ENCODE peak calls at places on chromosomes 3 and 15, in four cellular contexts. Q is progenitor cell of endocrine pancreas, C is RWPE1, R is B cell. B is an unnamed sample.
A peak's percentile ranks its signal among the peaks of the same experiment; 100 is the strongest.

GRCh38 chr3:169581633-169582032 is 81.9 kb downstream of the MECOM start:
- DNase-seq in Q (no peak), R (no peak), C (peak; percentile 4), B (no peak)

GRCh38 chr3:148006508-148006907 is 597.3 kb downstream of the ZIC1 start:
- DNase-seq in Q (no peak), C (no peak), R (no peak), B (no peak)

GRCh38 chr3:173502983-173503568 is 105.5 kb downstream of the NLGN1 start:
- DNase-seq in R (no peak), C (no peak), Q (no peak), B (no peak)

GRCh38 chr3:4492240-4493007 is 724 bp upstream of the ITPR1 start:
- DNase-seq in R (no peak), Q (peak; percentile 25), C (peak; percentile 46), B (no peak)

GRCh38 chr15:90059208-90059985 is 42.9 kb downstream of the IDH2 start:
- DNase-seq in R (peak; percentile 81), Q (no peak), C (no peak), B (no peak)

GRCh38 chr15:62895905-62896316 is 146.6 kb upstream of the TPM1 start:
- DNase-seq in Q (no peak), R (no peak), C (peak; percentile 59), B (no peak)

GRCh38 chr3:187076297-187076696 is 63.0 kb downstream of the RPL39L start:
- DNase-seq in R (no peak), Q (no peak), C (no peak), B (no peak)

GRCh38 chr3:131699001-131699400 is 196.2 kb upstream of the MRPL3 start:
- DNase-seq in C (no peak), Q (no peak), R (no peak), B (no peak)

GRCh38 chr3:126083511-126083912 is 412 bp downstream of the SLC41A3 start:
- DNase-seq in Q (peak; percentile 44), R (no peak), C (peak; percentile 49), B (peak; percentile 44)

GRCh38 chr15:89088605-89089315 is 504 bp downstream of the ABHD2 start:
- DNase-seq in C (no peak), R (no peak), Q (peak; percentile 14), B (no peak)

GRCh38 chr3:53103566-53104296 is 26.5 kb downstream of the RFT1 start:
- DNase-seq in Q (no peak), R (no peak), C (no peak), B (no peak)

GRCh38 chr3:64616953-64617352 is 70.8 kb downstream of the ADAMTS9 start:
- DNase-seq in C (no peak), Q (no peak), R (no peak), B (no peak)

DNA sequence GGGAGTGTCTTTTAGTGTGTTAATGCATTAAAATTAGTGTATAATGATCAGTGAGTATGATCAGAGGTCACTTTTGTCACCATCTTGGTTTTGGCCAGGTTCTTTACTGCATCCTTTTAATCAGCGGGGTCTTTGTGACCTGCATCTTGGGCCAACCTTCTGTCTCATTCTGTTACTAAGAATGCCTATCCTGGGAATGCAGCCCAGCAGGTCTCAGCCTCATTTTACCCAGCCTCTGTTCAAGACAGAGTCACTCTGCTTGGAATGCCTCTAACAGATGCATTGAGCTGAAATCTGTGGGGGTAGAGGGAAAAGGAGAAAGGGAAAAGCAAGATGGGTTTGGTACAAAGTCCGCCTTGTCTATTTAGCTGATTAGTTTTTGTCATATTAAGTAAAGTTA is 5.3 kb upstream of the BLOC1S6 start:
- DNase-seq in Q (no peak), R (no peak), C (no peak), B (no peak)
- TF ChIP-seq CTCF in Q (no peak), R (no peak), C (no peak), B (no peak)

GRCh38 chr15:71755571-71755970 is 54.8 kb upstream of the NR2E3 start:
- DNase-seq in C (no peak), Q (no peak), R (no peak), B (no peak)

GRCh38 chr15:71758716-71759115 is 51.6 kb upstream of the NR2E3 start:
- DNase-seq in R (no peak), Q (no peak), C (no peak), B (no peak)

GRCh38 chr15:71756574-71757352 is 53.6 kb upstream of the NR2E3 start:
- DNase-seq in Q (no peak), R (no peak), C (no peak), B (no peak)

GRCh38 chr15:71755092-71755491 is 55.3 kb upstream of the NR2E3 start:
- DNase-seq in R (no peak), Q (no peak), C (no peak), B (no peak)

DNA sequence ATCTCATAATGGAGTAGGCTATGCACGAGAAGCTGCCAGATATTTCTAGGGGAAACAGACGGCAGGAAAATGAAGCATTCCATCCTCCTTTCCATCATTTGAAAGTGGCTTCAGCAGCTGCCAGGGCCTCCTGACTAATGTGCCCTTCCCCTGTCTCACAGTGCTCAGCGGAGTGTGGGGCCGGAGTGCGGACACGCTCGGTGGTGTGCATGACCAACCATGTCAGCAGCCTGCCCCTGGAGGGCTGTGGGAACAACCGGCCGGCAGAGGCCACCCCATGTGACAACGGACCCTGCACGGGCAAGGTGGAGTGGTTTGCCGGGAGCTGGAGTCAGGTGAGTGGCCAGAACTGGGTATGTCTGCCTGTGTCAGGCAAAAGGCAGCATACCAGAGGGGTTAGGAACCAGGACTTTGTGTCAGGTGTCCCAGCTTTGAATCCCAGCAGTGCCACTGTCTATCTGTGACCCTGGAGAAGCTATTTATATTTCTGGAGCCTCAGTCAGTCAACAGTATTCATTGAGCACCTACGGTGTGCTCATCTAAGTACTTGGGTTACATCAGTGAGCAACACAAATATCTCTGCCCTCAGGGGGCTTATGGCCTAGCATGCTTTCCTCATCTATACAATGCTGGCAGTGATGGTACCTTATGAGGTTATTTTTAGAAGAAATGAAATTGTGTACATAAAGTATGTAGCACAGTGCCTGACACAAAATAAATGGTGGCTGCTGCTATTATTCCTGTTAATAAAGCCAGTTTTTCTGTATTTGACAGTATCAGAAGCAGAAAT is 52.4 kb upstream of the NR2E3 start:
- DNase-seq in C (no peak), R (no peak), Q (no peak), B (no peak)
- TF ChIP-seq CTCF in C (no peak), R (no peak), Q (no peak), B (no peak)

GRCh38 chr3:124619887-124620599 is 110.2 kb upstream of the UMPS start:
- DNase-seq in R (no peak), C (no peak), Q (no peak), B (no peak)

GRCh38 chr3:124625084-124625483 is 105.2 kb upstream of the UMPS start:
- DNase-seq in C (no peak), R (no peak), Q (no peak), B (no peak)

GRCh38 chr3:124621498-124621897 is 108.8 kb upstream of the UMPS start:
- DNase-seq in Q (no peak), R (no peak), C (no peak), B (no peak)

GRCh38 chr3:124617177-124617576 is 113.1 kb upstream of the UMPS start:
- DNase-seq in R (no peak), Q (no peak), C (no peak), B (no peak)

DNA sequence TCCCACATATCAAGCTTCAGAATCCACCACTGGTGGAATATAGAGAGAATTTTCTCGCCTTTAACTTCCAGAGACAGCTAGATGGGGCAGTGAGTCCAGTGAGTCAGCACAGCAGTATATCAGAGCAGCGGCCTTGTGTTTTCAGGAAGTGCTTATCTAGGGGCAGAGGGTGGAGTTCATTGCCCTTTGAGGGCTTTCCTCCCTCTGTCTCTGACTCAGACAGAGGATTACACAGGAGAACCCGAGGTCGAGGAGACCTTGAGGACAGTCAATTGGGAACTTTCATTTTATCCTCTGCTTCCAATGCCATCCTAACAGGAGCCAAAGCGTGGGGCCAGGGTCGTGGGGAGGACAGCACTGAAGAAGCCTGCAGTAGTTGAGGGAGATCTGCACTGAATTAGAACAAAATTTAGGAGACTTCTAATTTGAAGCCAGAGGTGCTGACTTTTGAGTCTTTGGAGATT is 109.6 kb upstream of the UMPS start:
- DNase-seq in Q (no peak), R (no peak), C (no peak), B (no peak)
- TF ChIP-seq CTCF in Q (no peak), R (no peak), C (no peak), B (no peak)

GRCh38 chr3:134590766-134591165 is 60.1 kb downstream of the KY start:
- DNase-seq in R (no peak), C (no peak), Q (no peak), B (no peak)
- TF ChIP-seq CTCF in R (no peak), C (no peak), Q (no peak), B (no peak)

GRCh38 chr3:157087398-157088132 is 72.4 kb downstream of the CCNL1 start:
- DNase-seq in C (peak; percentile 60), R (no peak), Q (no peak), B (no peak)

GRCh38 chr3:157086775-157087174 is 73.2 kb downstream of the CCNL1 start:
- DNase-seq in R (no peak), Q (no peak), C (no peak), B (no peak)

GRCh38 chr3:157088133-157088488 is 71.8 kb downstream of the CCNL1 start:
- DNase-seq in C (no peak), R (no peak), Q (no peak), B (no peak)

GRCh38 chr3:157089455-157090221 is 70.3 kb downstream of the CCNL1 start:
- DNase-seq in R (peak; percentile 30), Q (no peak), C (no peak), B (no peak)

DNA sequence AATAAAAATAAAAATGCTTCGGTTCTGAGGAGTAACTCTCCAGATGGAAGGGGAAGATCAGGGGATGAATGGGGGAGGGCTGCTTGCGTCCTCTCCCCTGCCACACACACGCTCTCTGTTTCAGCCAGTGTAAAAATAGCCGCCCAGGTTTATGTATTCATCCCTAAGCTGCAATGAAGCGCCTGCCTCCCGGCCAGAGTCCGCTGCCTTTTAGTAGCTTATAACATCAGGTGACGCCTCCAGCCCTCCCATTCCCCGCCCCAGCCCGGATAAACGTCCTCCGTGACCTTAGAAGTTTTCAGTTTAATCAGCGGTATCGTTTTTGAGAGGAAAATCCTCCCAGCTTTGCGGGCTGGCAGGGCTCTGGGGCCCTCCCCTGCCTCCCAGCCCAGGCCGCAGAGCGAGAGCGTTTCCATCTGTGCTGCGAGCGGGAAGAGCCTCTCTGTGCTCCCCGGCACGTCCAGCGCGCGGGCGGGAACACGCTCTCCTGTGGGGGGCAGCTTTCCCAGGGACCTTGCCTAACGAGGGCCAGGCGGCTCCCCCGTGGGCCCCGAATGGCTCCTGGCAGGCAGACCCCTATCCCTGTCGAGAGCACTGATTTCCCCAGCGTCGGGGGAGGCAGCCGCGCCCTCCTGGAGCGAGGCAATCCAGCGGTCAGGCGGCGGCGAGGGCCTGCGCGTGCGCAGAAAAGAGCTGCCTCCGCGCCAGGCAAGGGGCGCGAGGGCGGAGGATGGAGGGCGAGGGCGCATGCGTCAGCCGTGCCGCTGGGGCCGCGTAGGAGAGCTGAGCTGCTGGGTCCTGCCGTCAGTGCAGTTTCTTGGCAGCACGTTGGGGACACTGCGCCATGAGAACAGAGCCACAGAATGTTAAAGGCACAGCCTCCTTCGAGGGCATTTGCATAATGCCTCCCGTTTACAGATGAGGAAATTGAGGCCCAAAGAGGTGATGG is 71.2 kb downstream of the CCNL1 start:
- DNase-seq in R (peak; percentile 97), Q (peak; percentile 93), C (peak; percentile 97), B (peak; percentile 88)
- TF ChIP-seq CTCF in R (no peak), Q (no peak), C (no peak), B (no peak)